ENCODE peak calls at places on chromosomes 5 and 9, in six cellular contexts. W, J, G, A, B and C are unnamed samples.

GRCh38 chr9:13140843-13141592 is 138.5 kb downstream of the MPDZ start:
- DNase-seq in J (no peak), G (no peak), A (no peak), W (no peak), B (no peak), C (peak; percentile 49)

GRCh38 chr5:123807177-123807900 is 295.4 kb downstream of the CSNK1G3 start:
- DNase-seq in W (no peak), G (no peak), J (no peak), A (no peak), B (no peak), C (no peak)

GRCh38 chr5:10760033-10760975 is 730 bp downstream of the DAP start:
- DNase-seq in A (peak; percentile 78), J (peak; percentile 52), G (peak; percentile 69), W (peak; percentile 67), B (peak; percentile 31), C (peak; percentile 84)

GRCh38 chr5:56596154-56596553 is 219.2 kb upstream of the MAP3K1 start:
- DNase-seq in G (no peak), W (no peak), J (no peak), B (no peak), A (no peak), C (no peak)

GRCh38 chr9:80790764-80791163 is 898.6 kb downstream of the TLE1 start:
- DNase-seq in B (no peak), W (no peak), J (no peak), A (no peak), G (no peak), C (no peak)

GRCh38 chr5:139575751-139576150 is 14.6 kb downstream of the UBE2D2 start:
- DNase-seq in G (no peak), J (no peak), W (no peak), A (no peak), B (no peak), C (no peak)

GRCh38 chr5:149618581-149619248 is 37.4 kb downstream of the ARHGEF37 start:
- DNase-seq in A (peak; percentile 53), W (peak; percentile 80), B (peak; percentile 47), G (peak; percentile 72), J (peak; percentile 73), C (peak; percentile 70)

GRCh38 chr5:68187268-68188055 is 28.1 kb upstream of the PIK3R1 start:
- DNase-seq in G (no peak), B (no peak), W (no peak), J (no peak), A (no peak), C (peak; percentile 24)

GRCh38 chr5:159211712-159212111 is 2.4 kb upstream of the RNF145 start:
- DNase-seq in B (no peak), J (no peak), G (peak; percentile 32), A (no peak), W (peak; percentile 20), C (no peak)

GRCh38 chr5:170633235-170634041 is 129.6 kb downstream of the KCNIP1 start:
- DNase-seq in J (peak; percentile 69), G (peak; percentile 27), B (peak; percentile 50), W (peak; percentile 55), A (peak; percentile 27), C (peak; percentile 83)

GRCh38 chr9:124428751-124429529 is 13.7 kb upstream of the PSMB7 start:
- DNase-seq in B (no peak), W (no peak), J (no peak), A (no peak), G (no peak), C (no peak)

GRCh38 chr9:92952861-92953620 is 5.7 kb downstream of the FGD3 start:
- DNase-seq in B (no peak), G (no peak), A (no peak), W (no peak), J (no peak), C (no peak)

GRCh38 chr9:129237804-129238203 is 59.7 kb upstream of the IER5L start:
- DNase-seq in J (no peak), A (no peak), W (no peak), B (no peak), G (no peak), C (no peak)

GRCh38 chr5:31771045-31771444 is 132.1 kb downstream of the PDZD2 start:
- DNase-seq in W (no peak), A (no peak), J (no peak), G (no peak), B (no peak), C (no peak)

GRCh38 chr9:127679506-127679905 is 27.3 kb upstream of the CFAP157 start:
- DNase-seq in A (no peak), J (no peak), B (no peak), W (no peak), G (no peak), C (no peak)

GRCh38 chr9:88820055-88820454 is 171.2 kb upstream of the S1PR3 start:
- DNase-seq in B (no peak), J (no peak), W (peak; percentile 28), G (peak; percentile 50), A (no peak), C (no peak)

GRCh38 chr5:167096816-167097215 is 1194.6 kb upstream of the WWC1 start:
- DNase-seq in A (no peak), B (no peak), G (no peak), W (no peak), J (no peak), C (no peak)

GRCh38 chr5:79785983-79786382 is 96.3 kb downstream of the CMYA5 start:
- DNase-seq in J (no peak), A (no peak), B (no peak), G (no peak), W (peak; percentile 68), C (no peak)

GRCh38 chr9:111001471-111001870 is 36.8 kb downstream of the LPAR1 start:
- DNase-seq in W (no peak), B (no peak), G (peak; percentile 2), J (no peak), A (no peak), C (no peak)

GRCh38 chr5:65928341-65928752 is 2.0 kb downstream of the ERBIN start:
- DNase-seq in B (no peak), A (no peak), G (no peak), W (no peak), J (no peak), C (peak; percentile 33)

GRCh38 chr5:163880307-163880706 is 374.9 kb downstream of the MAT2B start:
- DNase-seq in A (no peak), B (no peak), J (no peak), W (no peak), G (no peak), C (no peak)

GRCh38 chr9:37100317-37100716 is 20.1 kb upstream of the ZCCHC7 start:
- DNase-seq in A (no peak), B (no peak), J (no peak), W (no peak), G (no peak), C (no peak)

GRCh38 chr5:37983463-37983862 is 143.6 kb upstream of the GDNF start:
- DNase-seq in B (no peak), A (no peak), G (no peak), J (no peak), W (no peak), C (no peak)

GRCh38 chr9:16985559-16986348 is 115.3 kb upstream of the BNC2 start:
- DNase-seq in A (no peak), J (peak; percentile 19), W (no peak), G (no peak), B (no peak), C (peak; percentile 48)

GRCh38 chr9:109582386-109582785 is 84.3 kb upstream of the PTPN3 start:
- DNase-seq in J (no peak), B (no peak), W (no peak), A (no peak), G (no peak), C (no peak)

GRCh38 chr9:136618578-136619547 is 43.9 kb upstream of the EGFL7 start:
- DNase-seq in B (no peak), A (no peak), W (no peak), J (no peak), G (peak; percentile 76), C (no peak)

GRCh38 chr9:81902601-81903000 is 25.6 kb upstream of the SPATA31D4 start:
- DNase-seq in J (no peak), B (no peak), G (no peak), W (no peak), A (no peak), C (no peak)

GRCh38 chr5:108801776-108802175 is 54.1 kb downstream of the FER start:
- DNase-seq in B (peak; percentile 84), A (peak; percentile 40), G (peak; percentile 74), J (peak; percentile 83), W (peak; percentile 24), C (peak; percentile 84)

GRCh38 chr5:133485468-133485867 is 126.9 kb downstream of the FSTL4 start:
- DNase-seq in W (no peak), A (no peak), J (no peak), G (no peak), B (no peak), C (no peak)

GRCh38 chr5:101942321-101942882 is 353.7 kb downstream of the SLCO4C1 start:
- DNase-seq in J (peak; percentile 45), W (peak; percentile 1), B (peak; percentile 27), A (peak; percentile 27), G (peak; percentile 47), C (peak; percentile 16)

GRCh38 chr5:140214831-140215230 is 39.8 kb downstream of the CYSTM1 start:
- DNase-seq in G (peak; percentile 83), A (no peak), B (no peak), W (no peak), J (no peak), C (no peak)

GRCh38 chr9:34633851-34634550 is 3.6 kb downstream of the SIGMAR1 start:
- DNase-seq in A (peak; percentile 56), W (peak; percentile 75), J (peak; percentile 69), G (peak; percentile 93), B (no peak), C (peak; percentile 64)
- TF ChIP-seq CTCF in A (peak; percentile 90), W (peak; percentile 74), J (peak; percentile 88), G (peak; percentile 99), B (no peak), C (peak; percentile 83)

GRCh38 chr9:114164191-114164794 is 9.0 kb downstream of the COL27A1 start:
- DNase-seq in J (no peak), A (no peak), G (no peak), W (no peak), B (no peak), C (no peak)
- TF ChIP-seq POLR2A in J (no peak), A (no peak), G (no peak), W (no peak), B (no peak), C (no peak)

DNA sequence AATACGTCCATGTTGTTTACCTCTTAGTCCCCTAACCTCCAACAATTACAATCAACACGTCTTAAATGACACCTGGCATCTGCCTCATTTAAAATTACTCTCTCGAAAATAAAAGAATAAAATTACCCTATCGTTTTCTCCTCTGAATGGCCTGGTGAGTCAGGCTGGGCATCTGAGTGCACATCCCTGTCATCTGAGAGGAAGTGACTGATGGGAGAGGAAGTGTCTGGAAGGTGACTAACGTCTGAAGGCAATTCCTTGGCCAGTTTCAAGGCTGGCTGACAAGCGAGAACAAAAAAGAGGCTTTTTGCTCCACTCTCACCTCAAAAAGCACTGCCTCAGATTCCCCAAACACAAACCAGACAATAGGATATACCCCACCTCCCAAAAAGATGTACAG is 57.7 kb downstream of the MAPKAP1 start:
- DNase-seq in G (peak; percentile 75), B (peak; percentile 74), J (peak; percentile 53), W (no peak), A (no peak), C (peak; percentile 92)
- TF ChIP-seq MAX in G (no peak), B (no peak), J (no peak), W (no peak), A (no peak), C (no peak)

GRCh38 chr5:106269252-106269843 is 1401.4 kb downstream of the EFNA5 start:
- DNase-seq in J (peak; percentile 31), G (peak; percentile 23), W (no peak), B (peak; percentile 24), A (peak; percentile 1), C (peak; percentile 43)
- TF ChIP-seq CTCF in J (peak; percentile 48), G (peak; percentile 44), W (no peak), B (peak; percentile 22), A (peak; percentile 32), C (peak; percentile 53)